ENCODE peak calls at places on chromosome 5, in ten cellular contexts. Z, X, N, D, H, K, I, M, F and W are unnamed samples.

GRCh38 chr5:82074968-82075367 is 103.1 kb downstream of the ATG10 start:
- DNase-seq in Z (no peak), X (no peak), N (no peak), D (no peak), H (no peak), K (no peak), I (no peak), M (no peak), F (peak), W (no peak)

GRCh38 chr5:135978212-135978631 is 23.4 kb upstream of the LECT2 start:
- DNase-seq in Z (no peak), X (peak), N (no peak), D (no peak), H (no peak), K (no peak), I (no peak), M (no peak), F (peak), W (no peak)

GRCh38 chr5:101942321-101942882 is 353.7 kb downstream of the SLCO4C1 start:
- DNase-seq in Z (peak), X (peak), N (peak), D (no peak), H (no peak), K (no peak), I (no peak), M (peak), F (peak), W (peak)

GRCh38 chr5:78497573-78498533 is 137.4 kb downstream of the SCAMP1 start:
- DNase-seq in Z (no peak), X (no peak), N (no peak), D (no peak), H (no peak), K (no peak), I (no peak), M (peak), F (no peak), W (peak)

GRCh38 chr5:115815693-115816225 is 700 bp downstream of the CDO1 start:
- DNase-seq in Z (no peak), X (no peak), N (no peak), D (no peak), H (no peak), K (no peak), I (no peak), M (no peak), F (no peak), W (no peak)

GRCh38 chr5:6601271-6601670 is 31.6 kb downstream of the NSUN2 start:
- DNase-seq in Z (no peak), X (no peak), N (no peak), D (no peak), H (no peak), K (no peak), I (no peak), M (no peak), F (no peak), W (no peak)

GRCh38 chr5:26482817-26483375 is 555.5 kb downstream of the CDH9 start:
- DNase-seq in Z (peak), X (peak), N (peak), D (no peak), H (no peak), K (no peak), I (no peak), M (peak), F (no peak), W (peak)

GRCh38 chr5:135490245-135491037 is 38.3 kb upstream of the TIFAB start:
- DNase-seq in Z (no peak), X (no peak), N (no peak), D (no peak), H (no peak), K (no peak), I (no peak), M (no peak), F (peak), W (no peak)

GRCh38 chr5:178583279-178583678 is 6.9 kb downstream of the COL23A1 start:
- DNase-seq in Z (no peak), X (no peak), N (no peak), D (no peak), H (no peak), K (no peak), I (no peak), M (no peak), F (no peak), W (no peak)
- TF ChIP-seq CTCF in Z (no peak), X (no peak), N (no peak), D (no peak), H (no peak), K (no peak), I (no peak), M (no peak), F (no peak), W (no peak)

GRCh38 chr5:36459191-36460135 is 146.9 kb upstream of the SLC1A3 start:
- DNase-seq in Z (no peak), X (peak), N (no peak), D (no peak), H (no peak), K (no peak), I (no peak), M (no peak), F (no peak), W (peak)
- TF ChIP-seq CTCF in Z (no peak), X (peak), N (peak), D (peak), H (no peak), K (no peak), I (no peak), M (no peak), F (peak), W (peak)

GRCh38 chr5:107384256-107384655 is 286.5 kb downstream of the EFNA5 start:
- DNase-seq in Z (no peak), X (peak), N (no peak), D (no peak), H (no peak), K (no peak), I (no peak), M (no peak), F (no peak), W (no peak)

GRCh38 chr5:107380654-107381053 is 290.1 kb downstream of the EFNA5 start:
- DNase-seq in Z (no peak), X (peak), N (no peak), D (no peak), H (no peak), K (no peak), I (no peak), M (no peak), F (no peak), W (no peak)

GRCh38 chr5:107383414-107383813 is 287.3 kb downstream of the EFNA5 start:
- DNase-seq in Z (no peak), X (peak), N (no peak), D (no peak), H (no peak), K (no peak), I (no peak), M (no peak), F (no peak), W (no peak)

GRCh38 chr5:107378218-107378899 is 292.4 kb downstream of the EFNA5 start:
- DNase-seq in Z (no peak), X (peak), N (no peak), D (no peak), H (no peak), K (no peak), I (no peak), M (peak), F (no peak), W (no peak)

GRCh38 chr5:107381189-107381856 is 289.4 kb downstream of the EFNA5 start:
- DNase-seq in Z (no peak), X (peak), N (peak), D (peak), H (no peak), K (no peak), I (no peak), M (peak), F (peak), W (no peak)
- TF ChIP-seq CTCF in Z (no peak), X (no peak), N (no peak), D (no peak), H (no peak), K (no peak), I (no peak), M (no peak), F (no peak), W (no peak)

DNA sequence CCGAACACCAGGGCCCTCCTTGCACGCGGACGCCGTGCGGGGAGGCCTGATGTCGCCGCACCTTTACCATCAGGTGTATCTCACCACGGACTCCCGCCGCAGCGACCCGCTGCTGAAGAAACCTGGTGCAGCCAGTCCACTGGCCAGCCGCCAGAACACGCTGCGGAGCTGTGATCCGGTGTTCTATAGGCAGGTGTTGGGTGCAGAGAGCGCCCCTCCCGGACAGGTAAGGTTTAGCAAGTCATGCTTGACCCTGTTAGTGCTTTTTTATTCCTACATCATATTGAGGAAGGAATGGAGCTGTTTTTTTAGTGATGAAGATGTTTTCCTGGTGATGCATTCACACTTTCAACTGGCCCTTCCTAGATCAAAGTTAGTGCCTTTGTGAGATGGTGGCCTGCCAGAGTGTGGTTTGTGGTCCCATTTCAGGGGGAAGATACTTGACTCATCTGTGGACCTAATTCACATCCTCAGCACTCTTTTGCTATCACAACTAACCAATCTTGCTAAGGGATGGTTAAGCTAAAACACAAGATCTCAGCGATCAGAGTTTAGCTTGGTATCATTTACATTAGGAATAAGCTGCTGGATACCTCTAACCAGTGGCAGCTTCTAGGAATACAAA is 2.7 kb downstream of the PCDHGC3 start:
- DNase-seq in Z (peak), X (no peak), N (no peak), D (peak), H (no peak), K (no peak), I (no peak), M (peak), F (no peak), W (peak)
- TF ChIP-seq CTCF in Z (no peak), X (no peak), N (no peak), D (peak), H (no peak), K (no peak), I (no peak), M (peak), F (peak), W (peak)

DNA sequence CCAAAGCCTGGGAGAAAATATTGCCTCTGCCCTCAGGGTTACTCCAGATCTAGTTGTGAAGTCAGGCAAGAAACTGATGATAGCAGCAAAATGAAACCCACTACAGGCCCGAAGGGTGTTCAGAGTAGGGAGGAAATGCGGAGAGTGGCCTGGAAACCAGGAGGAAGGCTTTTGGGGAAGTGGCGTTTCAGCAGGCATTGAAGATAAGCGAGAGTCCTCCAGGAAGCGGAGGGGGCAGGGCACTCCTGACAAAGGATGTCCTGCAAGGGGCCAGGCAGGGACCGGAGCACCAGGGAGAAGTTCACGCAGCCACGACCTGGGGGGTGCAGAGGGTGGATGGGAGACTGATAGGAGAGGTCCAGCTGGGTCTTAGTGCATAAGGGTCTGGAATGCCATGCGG is 7.8 kb upstream of the FOXI1 start:
- DNase-seq in Z (peak), X (no peak), N (no peak), D (no peak), H (no peak), K (no peak), I (no peak), M (no peak), F (no peak), W (no peak)
- TF ChIP-seq CTCF in Z (no peak), X (no peak), N (no peak), D (no peak), H (no peak), K (no peak), I (no peak), M (no peak), F (no peak), W (no peak)

GRCh38 chr5:177496111-177497010 is 1.0 kb downstream of the PDLIM7 start:
- DNase-seq in Z (peak), X (peak), N (peak), D (peak), H (peak), K (no peak), I (no peak), M (peak), F (peak), W (peak)
- TF ChIP-seq CTCF in Z (no peak), X (no peak), N (peak), D (peak), H (no peak), K (peak), I (no peak), M (peak), F (peak), W (peak)

GRCh38 chr5:34536699-34537098 is 119.4 kb upstream of the RAI14 start:
- DNase-seq in Z (no peak), X (no peak), N (no peak), D (no peak), H (no peak), K (no peak), I (no peak), M (no peak), F (no peak), W (no peak)
- TF ChIP-seq CTCF in Z (no peak), X (no peak), N (no peak), D (no peak), H (no peak), K (no peak), I (no peak), M (no peak), F (no peak), W (no peak)